ENCODE peak calls at places on chromosomes 2 and 18, in ten cellular contexts. O is bronchial epithelial cell; J is cerebellum; M is iris pigment epithelial cell; Q is nephron progenitor cell; U is ELR; G is posterior cingulate gyrus; C is mesothelial cell of epicardium; X is CD8-positive, alpha-beta memory T cell; A is H54. S is an unnamed sample.

GRCh38 chr2:43203373-43203772 is 23.0 kb downstream of the ZFP36L2 start:
- DNase-seq in O (no peak), J (no peak), M (no peak), Q (no peak), U (no peak), G (no peak), C (no peak), X (no peak), A (no peak), S (no peak)

GRCh38 chr18:54191352-54191751 is 33.1 kb downstream of the MBD2 start:
- DNase-seq in O (peak; percentile 71), J (no peak), M (no peak), Q (no peak), U (no peak), G (no peak), C (no peak), X (no peak), A (no peak), S (no peak)

GRCh38 chr2:197813093-197813787 is 8.8 kb downstream of the PLCL1 start:
- DNase-seq in O (peak; percentile 81), J (no peak), M (peak; percentile 42), Q (no peak), U (peak; percentile 78), G (no peak), C (no peak), X (no peak), A (peak; percentile 41), S (no peak)

GRCh38 chr2:72940786-72941185 is 23.5 kb downstream of the EMX1 start:
- DNase-seq in O (no peak), J (no peak), M (peak; percentile 44), Q (peak; percentile 59), U (no peak), G (no peak), C (no peak), X (no peak), A (no peak), S (no peak)

GRCh38 chr2:227479865-227480475 is 8.0 kb downstream of the AGFG1 start:
- DNase-seq in O (no peak), J (no peak), M (peak; percentile 55), Q (no peak), U (peak; percentile 44), G (no peak), C (no peak), X (no peak), A (no peak), S (no peak)

GRCh38 chr2:102736174-102736606 is 25.6 kb upstream of the TMEM182 start:
- DNase-seq in O (peak; percentile 27), J (peak; percentile 32), M (peak; percentile 28), Q (peak; percentile 22), U (peak; percentile 47), G (no peak), C (no peak), X (no peak), A (peak; percentile 38), S (no peak)

GRCh38 chr2:25587361-25587760 is 86.0 kb downstream of the DTNB start:
- DNase-seq in O (peak; percentile 32), J (no peak), M (peak; percentile 86), Q (no peak), U (peak; percentile 56), G (no peak), C (no peak), X (no peak), A (peak; percentile 10), S (no peak)

GRCh38 chr18:74286106-74286856 is 5.5 kb downstream of the CYB5A start:
- DNase-seq in O (no peak), J (peak; percentile 2), M (peak; percentile 38), Q (no peak), U (peak; percentile 12), G (no peak), C (no peak), X (no peak), A (no peak), S (peak; percentile 28)

GRCh38 chr18:45378308-45378707 is 237.0 kb upstream of the SLC14A2 start:
- DNase-seq in O (no peak), J (no peak), M (no peak), Q (no peak), U (no peak), G (no peak), C (no peak), X (no peak), A (no peak), S (no peak)

GRCh38 chr2:159891917-159892691 is 94.1 kb upstream of the CD302 start:
- DNase-seq in O (peak; percentile 87), J (no peak), M (peak; percentile 83), Q (no peak), U (peak; percentile 78), G (no peak), C (no peak), X (no peak), A (peak; percentile 57), S (no peak)

GRCh38 chr2:229346801-229347540 is 75.9 kb upstream of the PID1 start:
- DNase-seq in O (no peak), J (no peak), M (no peak), Q (no peak), U (no peak), G (no peak), C (no peak), X (no peak), A (no peak), S (no peak)

GRCh38 chr18:12315911-12316310 is 7.9 kb downstream of the TUBB6 start:
- DNase-seq in O (no peak), J (no peak), M (no peak), Q (no peak), U (no peak), G (no peak), C (no peak), X (no peak), A (no peak), S (no peak)

GRCh38 chr2:237254369-237254861 is 159.5 kb downstream of the COL6A3 start:
- DNase-seq in O (no peak), J (no peak), M (peak; percentile 49), Q (no peak), U (peak; percentile 41), G (no peak), C (no peak), X (no peak), A (no peak), S (no peak)

GRCh38 chr2:191521608-191522208 is 156.2 kb upstream of the NABP1 start:
- DNase-seq in O (peak; percentile 54), J (peak; percentile 9), M (peak; percentile 41), Q (no peak), U (peak; percentile 57), G (no peak), C (no peak), X (no peak), A (peak; percentile 13), S (no peak)

GRCh38 chr18:44238449-44238848 is 442.2 kb upstream of the SETBP1 start:
- DNase-seq in O (peak; percentile 34), J (no peak), M (peak; percentile 40), Q (no peak), U (no peak), G (no peak), C (no peak), X (no peak), A (no peak), S (no peak)